ENCODE peak calls at places on chromosomes 13 and 19, in six cellular contexts. W, M, I, L, K and H are unnamed samples.

GRCh38 chr19:40231544-40232424 is 5.3 kb upstream of the CCNP start:
- ATAC-seq in W (peak; percentile 40), M (peak; percentile 3), I (peak; percentile 90), L (no peak), K (peak; percentile 50), H (peak; percentile 60)

GRCh38 chr19:29380581-29380980 is 145.2 kb upstream of the VSTM2B start:
- ATAC-seq in W (no peak), M (no peak), I (no peak), L (no peak), K (no peak), H (no peak)

GRCh38 chr19:10412257-10412977 is 7.9 kb upstream of the PDE4A start:
- ATAC-seq in W (no peak), M (no peak), I (no peak), L (no peak), K (no peak), H (no peak)

GRCh38 chr13:79354285-79354684 is 51.8 kb downstream of the RBM26 start:
- ATAC-seq in W (no peak), M (peak; percentile 66), I (no peak), L (no peak), K (no peak), H (no peak)

GRCh38 chr19:29655648-29656335 is 9.5 kb upstream of the PLEKHF1 start:
- ATAC-seq in W (no peak), M (no peak), I (no peak), L (no peak), K (peak; percentile 48), H (no peak)

GRCh38 chr19:45211751-45212381 is 33.3 kb downstream of the BLOC1S3 start:
- ATAC-seq in W (peak; percentile 33), M (peak; percentile 74), I (no peak), L (peak; percentile 82), K (no peak), H (peak; percentile 77)

GRCh38 chr13:72689181-72689696 is 38.2 kb downstream of the MZT1 start:
- ATAC-seq in W (no peak), M (no peak), I (no peak), L (no peak), K (no peak), H (no peak)

GRCh38 chr13:105774739-105775460 is 760.6 kb downstream of the EFNB2 start:
- ATAC-seq in W (no peak), M (no peak), I (no peak), L (peak; percentile 80), K (peak; percentile 34), H (no peak)

GRCh38 chr13:110280996-110281688 is 25.8 kb downstream of the COL4A1 start:
- ATAC-seq in W (peak; percentile 84), M (no peak), I (no peak), L (no peak), K (no peak), H (peak; percentile 72)

GRCh38 chr19:2561895-2562294 is 86.0 kb downstream of the GADD45B start:
- ATAC-seq in W (no peak), M (no peak), I (no peak), L (no peak), K (no peak), H (no peak)

GRCh38 chr19:48967346-48968178 is 2.5 kb downstream of the FTL start:
- ATAC-seq in W (no peak), M (no peak), I (peak; percentile 11), L (no peak), K (peak; percentile 11), H (no peak)

GRCh38 chr13:110445183-110445582 is 116.3 kb downstream of the RAB20 start:
- ATAC-seq in W (no peak), M (no peak), I (no peak), L (no peak), K (no peak), H (no peak)

GRCh38 chr13:47945738-47946137 is 55.3 kb downstream of the SUCLA2 start:
- ATAC-seq in W (no peak), M (no peak), I (no peak), L (no peak), K (no peak), H (no peak)

GRCh38 chr13:106176103-106176502 is 359.4 kb downstream of the EFNB2 start:
- ATAC-seq in W (no peak), M (no peak), I (no peak), L (no peak), K (no peak), H (no peak)

GRCh38 chr19:19111138-19111835 is 27.0 kb downstream of the TMEM161A start:
- ATAC-seq in W (no peak), M (no peak), I (no peak), L (no peak), K (no peak), H (no peak)

GRCh38 chr19:14006766-14007562 is 844 bp upstream of the RFX1 start:
- ATAC-seq in W (peak; percentile 39), M (peak; percentile 72), I (peak; percentile 78), L (peak; percentile 45), K (peak; percentile 68), H (peak; percentile 50)

GRCh38 chr13:22173605-22174004 is 502.7 kb downstream of the FGF9 start:
- ATAC-seq in W (no peak), M (no peak), I (no peak), L (no peak), K (no peak), H (no peak)

GRCh38 chr13:105329359-105329758 is 1206.1 kb downstream of the EFNB2 start:
- ATAC-seq in W (no peak), M (no peak), I (no peak), L (no peak), K (no peak), H (no peak)

GRCh38 chr19:53545271-53546065 is 7.5 kb downstream of the ZNF331 start:
- ATAC-seq in W (peak; percentile 69), M (peak; percentile 75), I (no peak), L (no peak), K (peak; percentile 97), H (no peak)

GRCh38 chr13:29589234-29589633 is 6.3 kb downstream of the SLC7A1 start:
- ATAC-seq in W (no peak), M (no peak), I (no peak), L (peak; percentile 19), K (no peak), H (peak; percentile 62)

GRCh38 chr13:112679932-112680677 is 9.7 kb upstream of the ATP11A start:
- ATAC-seq in W (no peak), M (peak; percentile 63), I (no peak), L (no peak), K (no peak), H (no peak)

GRCh38 chr19:5607318-5608270 is 15.0 kb downstream of the SAFB2 start:
- ATAC-seq in W (no peak), M (no peak), I (peak; percentile 21), L (no peak), K (no peak), H (no peak)

GRCh38 chr13:109737606-109738005 is 48.8 kb downstream of the IRS2 start:
- ATAC-seq in W (no peak), M (no peak), I (no peak), L (no peak), K (no peak), H (no peak)

DNA sequence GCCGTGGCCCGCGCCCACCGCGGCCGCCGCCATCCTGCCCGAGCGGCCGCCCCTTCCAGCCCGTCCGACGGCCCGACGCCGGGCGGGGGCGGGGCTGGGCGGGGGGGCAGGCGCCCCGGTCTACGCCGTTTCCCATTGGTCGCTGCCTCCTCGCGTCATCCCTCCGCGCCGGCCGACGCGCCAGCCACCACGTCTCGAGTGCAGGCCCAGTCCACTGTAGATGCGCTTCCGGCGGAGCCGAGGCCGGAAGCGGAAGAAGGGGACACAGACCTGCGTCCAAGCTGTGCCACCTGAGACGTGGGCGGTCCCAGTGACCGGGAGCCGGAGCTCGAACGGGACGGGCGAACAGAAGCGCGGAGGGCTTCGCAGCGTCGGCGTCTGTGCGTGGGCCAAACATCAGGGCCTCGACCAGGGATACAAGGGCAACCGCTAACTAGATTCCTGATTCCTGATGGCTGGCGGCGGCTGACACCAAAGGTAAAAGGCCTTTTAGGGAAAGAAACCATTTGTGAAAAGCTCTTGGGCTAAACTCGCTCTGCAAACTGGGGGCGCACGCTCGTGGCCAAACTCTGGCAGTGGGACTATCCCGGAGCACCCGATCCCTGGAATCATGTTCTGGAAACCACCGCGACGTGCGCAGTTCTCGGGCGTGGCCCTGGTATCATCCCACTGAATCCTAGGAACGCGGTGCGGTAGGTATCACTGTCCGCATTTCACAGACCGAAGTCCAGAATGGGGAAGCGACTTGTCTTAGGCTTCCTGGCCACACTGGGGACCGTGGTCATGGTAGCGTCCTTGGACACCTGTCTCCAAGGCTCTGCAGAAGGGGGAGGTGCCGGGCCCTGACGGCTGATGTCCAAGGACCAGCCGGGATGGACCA is at the start of gene SLC35E1:
- ATAC-seq in W (peak; percentile 88), M (peak; percentile 94), I (peak; percentile 98), L (peak; percentile 96), K (peak; percentile 98), H (peak; percentile 97)
- TF ChIP-seq POLR2A in W (peak; percentile 89), M (peak; percentile 68), I (peak; percentile 79), L (peak; percentile 87), K (peak; percentile 69), H (peak; percentile 73)

DNA sequence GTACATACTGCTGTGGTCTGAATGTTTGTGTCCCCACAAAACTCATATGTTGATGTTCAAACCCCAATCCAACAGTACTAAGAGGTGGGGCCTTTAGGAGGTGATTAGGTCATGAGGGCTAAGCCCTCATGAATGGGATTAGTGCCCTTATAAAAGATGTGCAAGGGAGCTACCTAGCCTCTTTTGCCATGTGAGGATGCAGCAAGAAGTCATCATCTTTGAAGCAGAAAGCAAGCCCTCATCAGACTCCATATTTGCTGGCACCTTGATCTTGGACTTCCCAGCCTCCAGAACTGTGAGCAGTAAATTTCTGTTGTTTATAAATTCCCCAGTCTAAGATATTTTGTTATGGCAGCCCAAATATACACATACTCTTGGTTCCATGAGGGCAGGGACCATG is 33.9 kb downstream of the PEG3 start:
- ATAC-seq in W (no peak), M (no peak), I (no peak), L (no peak), K (no peak), H (no peak)
- H3K9me3 ChIP-seq in W (no peaks in the 10 kb centered on the region), M (peaks cover 23% of the 10 kb centered on the region), I (peaks cover 2% of the 10 kb centered on the region), L (peaks cover 19% of the 10 kb centered on the region), K (peaks cover 73% of the 10 kb centered on the region), H (no peaks in the 10 kb centered on the region)

GRCh38 chr13:33542309-33543088 is 256.9 kb upstream of the STARD13 start:
- ATAC-seq in W (peak; percentile 92), M (peak; percentile 99), I (peak; percentile 97), L (peak; percentile 90), K (peak; percentile 99), H (peak; percentile 96)
- TF ChIP-seq POLR2A in W (peak; percentile 42), M (peak; percentile 65), I (peak; percentile 67), L (peak; percentile 72), K (peak; percentile 30), H (peak; percentile 29)

DNA sequence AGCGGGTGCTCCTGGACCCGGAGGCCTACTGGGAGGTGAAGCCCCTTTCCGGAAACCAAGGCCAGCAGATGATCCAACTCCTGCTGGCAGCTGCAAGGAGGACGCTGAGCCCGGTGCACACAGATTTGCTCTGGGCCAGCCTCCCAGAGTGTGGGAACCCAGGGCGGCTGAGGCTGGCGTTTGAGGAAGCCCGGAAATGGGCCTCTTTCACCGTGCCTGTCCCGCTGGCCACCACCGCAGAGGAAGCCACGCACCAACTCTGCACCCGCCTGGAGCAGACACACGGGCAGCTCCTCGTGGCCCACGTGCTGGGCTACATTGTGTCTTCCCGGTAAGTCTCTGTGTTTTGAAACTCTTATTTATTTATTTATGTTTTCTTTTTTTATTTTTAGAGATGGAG is 30.4 kb downstream of the NWD1 start:
- ATAC-seq in W (no peak), M (no peak), I (no peak), L (no peak), K (no peak), H (no peak)
- H3K9me3 ChIP-seq in W (no peaks in the 10 kb centered on the region), M (no peaks in the 10 kb centered on the region), I (no peaks in the 10 kb centered on the region), L (no peaks in the 10 kb centered on the region), K (no peaks in the 10 kb centered on the region), H (no peaks in the 10 kb centered on the region)